ENCODE peak calls at places on chromosomes 11 and 22, in nine cellular contexts. I is Calu3, G is upper lobe of left lung, A is thyroid gland, M is AG09309, J is lower leg skin, T is kidney epithelial cell, N is neural crest cell, R is colonic mucosa. D is an unnamed sample.

GRCh38 chr22:26542831-26543230 is 30.6 kb upstream of the TFIP11 start:
- DNase-seq in I (no peak), A (no peak), N (no peak), M (no peak), R (no peak), T (no peak), G (peak), J (no peak), D (no peak)

GRCh38 chr22:19743626-19744025 is 17.0 kb upstream of the TBX1 start:
- DNase-seq in R (no peak), J (no peak), I (no peak), A (no peak), N (no peak), G (no peak), M (no peak), T (no peak), D (no peak)

GRCh38 chr11:83574516-83574915 is 288.3 kb upstream of the CCDC90B start:
- DNase-seq in R (no peak), M (no peak), J (no peak), A (no peak), N (no peak), T (no peak), G (no peak), I (no peak), D (no peak)

GRCh38 chr11:2664331-2664730 is 35.5 kb downstream of the KCNQ1OT1 start:
- DNase-seq in N (no peak), T (no peak), I (no peak), A (no peak), J (peak), G (no peak), R (peak), M (no peak), D (no peak)

GRCh38 chr11:60719406-60719805 is 5.1 kb upstream of the MS4A18 start:
- DNase-seq in M (no peak), J (no peak), I (no peak), N (no peak), G (no peak), A (no peak), T (no peak), R (peak), D (no peak)

GRCh38 chr11:47538741-47539575 is 14.0 kb downstream of the CELF1 start:
- DNase-seq in I (no peak), G (no peak), R (no peak), J (no peak), A (peak), M (no peak), N (no peak), T (peak), D (no peak)

GRCh38 chr11:45828996-45829395 is 18.3 kb upstream of the CRY2 start:
- DNase-seq in T (no peak), A (no peak), I (no peak), J (no peak), G (no peak), R (no peak), M (no peak), N (no peak), D (no peak)

GRCh38 chr11:122487669-122488068 is 167.9 kb upstream of the UBASH3B start:
- DNase-seq in N (no peak), I (no peak), M (no peak), J (no peak), R (no peak), T (no peak), A (no peak), G (no peak), D (no peak)

GRCh38 chr11:12862761-12863469 is 146.2 kb upstream of the RASSF10 start:
- DNase-seq in A (peak), M (peak), I (no peak), J (no peak), N (peak), R (no peak), T (peak), G (no peak), D (no peak)

GRCh38 chr11:61173456-61173855 is 12.2 kb upstream of the VPS37C start:
- DNase-seq in R (no peak), I (peak), J (no peak), N (no peak), G (peak), M (no peak), T (no peak), A (no peak), D (no peak)

GRCh38 chr11:134792044-134792443 is 380.0 kb upstream of the B3GAT1 start:
- DNase-seq in N (no peak), J (no peak), R (no peak), I (no peak), M (no peak), T (no peak), G (no peak), A (no peak), D (no peak)

GRCh38 chr22:38843201-38843715 is 570 bp downstream of the NPTXR start:
- DNase-seq in R (no peak), G (no peak), I (peak), M (no peak), N (peak), J (no peak), A (peak), T (no peak), D (no peak)

GRCh38 chr22:18955696-18956095 is 19.6 kb upstream of the PRODH start:
- DNase-seq in A (no peak), I (no peak), T (no peak), R (no peak), G (no peak), J (no peak), M (no peak), N (no peak), D (no peak)

GRCh38 chr22:28829358-28830181 is 29.2 kb upstream of the XBP1 start:
- DNase-seq in T (peak), J (peak), R (peak), N (peak), M (peak), G (peak), I (peak), A (peak), D (peak)

GRCh38 chr22:36486619-36487384 is 5.4 kb upstream of the TXN2 start:
- DNase-seq in G (no peak), A (peak), I (peak), T (no peak), M (no peak), J (no peak), N (peak), R (peak), D (no peak)

GRCh38 chr22:30235687-30236170 is 10.8 kb downstream of the LIF start:
- DNase-seq in I (peak), A (peak), T (peak), R (no peak), G (peak), J (no peak), N (no peak), M (peak), D (no peak)

GRCh38 chr11:36456136-36456535 is 53.9 kb downstream of the TRAF6 start:
- DNase-seq in M (peak), A (no peak), T (no peak), J (no peak), G (no peak), I (no peak), R (no peak), N (no peak), D (peak)

GRCh38 chr22:20015971-20016733 is 471 bp downstream of the ARVCF start:
- DNase-seq in G (no peak), T (no peak), I (peak), M (no peak), R (peak), N (peak), J (no peak), A (peak), D (no peak)

GRCh38 chr11:6321961-6322362 is 1.7 kb upstream of the CAVIN3 start:
- DNase-seq in T (no peak), N (no peak), M (no peak), G (no peak), I (no peak), J (no peak), A (no peak), R (no peak), D (no peak)

GRCh38 chr11:23797624-23798419 is 699.0 kb upstream of the LUZP2 start:
- DNase-seq in T (no peak), R (peak), A (no peak), G (no peak), M (no peak), N (no peak), J (no peak), I (no peak), D (no peak)

GRCh38 chr11:124746621-124747243 is 5.3 kb downstream of the VSIG2 start:
- DNase-seq in N (no peak), M (no peak), R (peak), T (no peak), A (peak), G (peak), J (no peak), I (peak), D (no peak)

GRCh38 chr11:76768091-76769047 is 14.8 kb upstream of the TSKU start:
- DNase-seq in J (peak), G (peak), T (no peak), R (peak), N (no peak), M (no peak), A (peak), I (no peak), D (no peak)

GRCh38 chr11:1500466-1501420 is 14.2 kb upstream of the MOB2 start:
- DNase-seq in G (no peak), R (no peak), M (no peak), J (no peak), T (no peak), A (no peak), I (no peak), N (no peak), D (no peak)

GRCh38 chr22:25420471-25420924 is 144.0 kb upstream of the GRK3 start:
- DNase-seq in A (no peak), G (no peak), I (no peak), N (no peak), R (peak), J (no peak), T (no peak), M (no peak), D (no peak)

GRCh38 chr22:46012881-46013281 is 35.9 kb upstream of the WNT7B start:
- DNase-seq in N (no peak), T (no peak), A (no peak), M (no peak), G (no peak), J (no peak), I (no peak), R (no peak), D (no peak)

GRCh38 chr22:26558246-26558895 is 31.6 kb downstream of the TPST2 start:
- DNase-seq in M (peak), N (no peak), R (no peak), A (no peak), I (no peak), T (no peak), J (no peak), G (no peak), D (no peak)

GRCh38 chr11:47786373-47786772 is 19.2 kb upstream of the FNBP4 start:
- DNase-seq in I (no peak), G (no peak), N (no peak), A (no peak), R (no peak), T (no peak), M (no peak), J (no peak), D (no peak)

GRCh38 chr22:44889233-44889878 is 120.4 kb downstream of the PHF21B start:
- DNase-seq in M (no peak), R (no peak), J (no peak), N (no peak), I (no peak), G (no peak), A (no peak), T (no peak), D (no peak)

GRCh38 chr11:20388096-20389055 is 860 bp downstream of the PRMT3 start:
- DNase-seq in G (peak), R (peak), N (no peak), A (peak), M (no peak), T (no peak), I (peak), J (no peak), D (no peak)

GRCh38 chr22:28139993-28140392 is 220.9 kb upstream of the PITPNB start:
- DNase-seq in A (no peak), G (no peak), J (no peak), T (peak), M (peak), R (no peak), N (no peak), I (no peak), D (no peak)

DNA sequence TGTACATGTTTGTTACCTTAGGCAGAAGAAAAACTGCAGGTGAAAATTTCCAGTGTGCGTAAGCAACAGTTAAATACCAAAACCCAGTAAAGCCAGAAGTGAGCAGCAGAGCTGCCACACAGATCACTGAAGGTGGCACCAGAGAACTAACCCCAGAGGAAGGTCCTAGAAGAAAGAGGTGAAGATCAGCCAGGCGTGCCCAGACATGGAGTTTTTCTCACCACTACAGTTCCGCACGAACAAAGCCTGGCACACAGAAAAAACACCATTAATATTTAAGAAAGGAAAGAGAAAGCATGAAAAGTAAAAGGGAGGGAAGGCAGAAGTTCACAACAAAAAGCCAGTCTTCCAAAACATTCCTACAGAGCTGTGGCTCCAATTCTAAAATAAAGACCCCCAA is 60.7 kb downstream of the STK33 start:
- DNase-seq in T (no peak), J (no peak), M (no peak), R (no peak), N (no peak), A (peak), I (no peak), G (no peak), D (no peak)
- TF ChIP-seq CTCF in T (peak), J (no peak), M (no peak), R (no peak), N (no peak), A (no peak), I (no peak), G (no peak), D (no peak)

GRCh38 chr22:41518048-41518347 is 26.3 kb downstream of the POLR3H start:
- DNase-seq in J (no peak), G (no peak), T (no peak), I (no peak), M (no peak), N (no peak), A (no peak), R (no peak), D (no peak)
- TF ChIP-seq CTCF in J (no peak), G (no peak), T (no peak), I (peak), M (no peak), N (peak), A (no peak), R (no peak), D (peak)

DNA sequence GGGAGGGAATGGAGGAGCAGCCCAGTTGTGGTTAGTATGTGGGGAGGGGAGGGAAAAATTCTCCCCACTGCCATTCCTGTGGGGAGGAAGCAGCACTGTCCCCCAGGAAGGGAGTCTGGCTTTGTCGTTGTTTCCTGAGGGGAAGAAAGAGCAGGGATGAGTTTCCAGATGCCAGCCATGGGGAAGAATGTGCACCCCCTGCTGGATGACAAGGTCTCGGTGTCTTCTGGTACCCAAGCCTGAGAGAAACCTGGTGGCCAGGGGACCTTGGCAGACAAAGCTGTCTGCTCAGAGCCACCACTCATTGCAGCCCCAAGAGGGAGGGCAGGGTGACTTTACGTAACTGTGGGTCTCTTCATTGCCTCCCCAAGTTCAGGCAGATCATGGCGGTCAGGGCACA is 81.3 kb upstream of the CD82 start:
- DNase-seq in J (no peak), G (no peak), A (peak), I (peak), N (peak), T (no peak), R (no peak), M (no peak), D (no peak)
- TF ChIP-seq CTCF in J (no peak), G (no peak), A (no peak), I (no peak), N (peak), T (peak), R (no peak), M (peak), D (peak)

GRCh38 chr11:84990141-84990540 is 637.0 kb downstream of the DLG2 start:
- DNase-seq in T (no peak), G (no peak), A (no peak), M (no peak), R (no peak), N (no peak), I (no peak), J (no peak), D (no peak)

DNA sequence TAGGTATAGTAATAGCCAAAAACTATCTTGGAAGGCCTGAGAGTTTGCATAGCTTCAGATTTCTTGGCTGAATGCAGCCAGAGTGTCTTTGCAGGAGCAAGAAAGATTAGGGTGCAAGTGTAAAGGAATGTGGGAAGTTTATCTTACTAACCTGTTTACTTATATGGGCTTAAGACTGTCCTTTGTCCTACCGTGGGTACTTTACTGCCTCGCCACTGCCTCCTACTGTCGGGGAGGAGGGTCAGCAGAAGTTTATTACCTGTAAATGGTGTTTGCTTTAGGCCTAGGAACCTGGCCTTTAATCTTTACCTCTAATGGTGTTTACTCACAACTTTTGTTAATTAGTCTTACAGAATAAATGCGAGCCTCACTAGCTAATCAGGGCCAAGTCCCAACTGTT is 633.8 kb downstream of the DLG2 start:
- DNase-seq in J (no peak), M (no peak), I (peak), R (peak), T (no peak), N (no peak), G (no peak), A (no peak), D (no peak)
- TF ChIP-seq CTCF in J (no peak), M (peak), I (no peak), R (no peak), T (peak), N (peak), G (no peak), A (no peak), D (peak)

DNA sequence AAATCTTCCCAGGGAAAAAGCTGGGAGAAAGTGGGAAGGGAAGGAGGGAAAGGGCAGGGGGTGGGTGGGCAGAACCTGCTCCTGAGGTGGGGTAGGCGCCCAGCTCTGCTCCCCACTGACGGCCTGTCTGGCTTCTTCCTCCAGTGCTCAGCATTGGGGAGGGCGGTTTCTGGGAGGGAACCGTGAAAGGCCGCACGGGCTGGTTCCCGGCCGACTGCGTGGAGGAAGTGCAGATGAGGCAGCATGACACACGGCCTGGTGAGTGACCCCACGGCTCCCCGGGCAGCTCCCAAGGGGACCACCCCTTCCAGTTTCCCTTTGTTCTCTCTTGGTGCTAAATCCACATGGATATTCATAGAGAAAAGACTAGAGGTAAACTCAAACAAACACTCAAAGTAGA is 25.9 kb downstream of the SHANK3 start:
- DNase-seq in R (no peak), I (no peak), N (no peak), G (no peak), M (no peak), J (no peak), T (no peak), A (no peak), D (no peak)
- TF ChIP-seq CTCF in R (no peak), I (no peak), N (no peak), G (no peak), M (no peak), J (no peak), T (no peak), A (no peak), D (no peak)

GRCh38 chr11:119480375-119481020 is 57.5 kb upstream of the THY1 start:
- DNase-seq in A (no peak), N (no peak), M (no peak), I (no peak), T (no peak), R (no peak), J (no peak), G (peak), D (peak)

GRCh38 chr11:119481667-119482400 is 58.9 kb upstream of the THY1 start:
- DNase-seq in G (peak), A (peak), M (no peak), N (no peak), J (no peak), I (no peak), R (no peak), T (no peak), D (peak)

GRCh38 chr11:119481021-119481666 is 58.2 kb upstream of the THY1 start:
- DNase-seq in N (peak), I (peak), T (peak), M (peak), A (peak), R (peak), G (peak), J (peak), D (peak)

GRCh38 chr11:119478711-119479285 is 55.8 kb upstream of the THY1 start:
- DNase-seq in J (peak), A (no peak), R (no peak), I (no peak), G (peak), T (no peak), M (no peak), N (no peak), D (peak)

GRCh38 chr11:119479685-119480275 is 56.8 kb upstream of the THY1 start:
- DNase-seq in I (no peak), G (peak), R (no peak), M (no peak), N (no peak), A (no peak), J (no peak), T (no peak), D (peak)
- TF ChIP-seq CTCF in I (no peak), G (no peak), R (no peak), M (peak), N (peak), A (no peak), J (no peak), T (peak), D (peak)

GRCh38 chr11:84780689-84781293 is 846.4 kb downstream of the DLG2 start:
- DNase-seq in M (no peak), T (no peak), R (no peak), N (no peak), J (no peak), I (no peak), G (no peak), A (no peak), D (no peak)
- TF ChIP-seq CTCF in M (peak), T (peak), R (no peak), N (peak), J (no peak), I (no peak), G (no peak), A (no peak), D (peak)

GRCh38 chr11:93089474-93090102 is 108.2 kb downstream of the SLC36A4 start:
- DNase-seq in I (peak), N (no peak), J (peak), M (peak), T (no peak), R (peak), A (no peak), G (peak), D (no peak)
- TF ChIP-seq CTCF in I (no peak), N (peak), J (no peak), M (peak), T (peak), R (peak), A (peak), G (no peak), D (peak)